ENCODE peak calls at places on chromosomes 2 and 18, in six cellular contexts. N is K562, P is A549, L is GM12878, J is HepG2, E is IMR-90. O is an unnamed sample.
A peak's percentile ranks its signal among the peaks of the same experiment; 100 is the strongest.

GRCh38 chr2:30235008-30235655 is 3.8 kb downstream of the LBH start:
- DNase-seq in N (no peak), P (no peak), J (no peak), L (no peak), E (peak; percentile 60), O (no peak)

GRCh38 chr2:28958689-28959088 is 22.4 kb upstream of the TOGARAM2 start:
- DNase-seq in L (peak; percentile 25), J (peak; percentile 70), N (peak; percentile 45), P (peak; percentile 77), E (peak; percentile 74), O (peak; percentile 73)

GRCh38 chr2:228657807-228658402 is 476.4 kb upstream of the SPHKAP start:
- DNase-seq in L (peak; percentile 3), P (peak; percentile 48), N (no peak), E (peak; percentile 46), J (peak; percentile 19), O (no peak)

GRCh38 chr2:121087117-121087516 is 197.9 kb downstream of the TFCP2L1 start:
- DNase-seq in L (no peak), N (no peak), P (no peak), E (no peak), J (no peak), O (no peak)

GRCh38 chr2:240736281-240737250 is 44.9 kb downstream of the AQP12A start:
- DNase-seq in N (no peak), J (no peak), L (no peak), E (no peak), P (no peak), O (no peak)

GRCh38 chr2:196234672-196235071 is 63.3 kb upstream of the STK17B start:
- DNase-seq in N (no peak), P (no peak), L (peak; percentile 47), J (no peak), E (peak; percentile 76), O (no peak)

GRCh38 chr2:191496838-191497237 is 181.1 kb upstream of the NABP1 start:
- DNase-seq in N (no peak), P (no peak), J (no peak), L (no peak), E (no peak), O (no peak)

GRCh38 chr2:240893363-240893828 is 2.6 kb downstream of the MAB21L4 start:
- DNase-seq in N (no peak), E (peak; percentile 36), P (no peak), J (no peak), L (no peak), O (no peak)

GRCh38 chr2:226701052-226701451 is 98.6 kb downstream of the IRS1 start:
- DNase-seq in J (no peak), L (no peak), P (no peak), N (no peak), E (peak; percentile 98), O (no peak)

GRCh38 chr18:78494204-78494603 is 485.4 kb upstream of the SALL3 start:
- DNase-seq in N (no peak), E (no peak), P (no peak), L (no peak), J (no peak), O (no peak)

GRCh38 chr2:46032996-46033395 is 264.2 kb upstream of the EPAS1 start:
- DNase-seq in J (peak; percentile 70), E (no peak), N (no peak), L (no peak), P (peak; percentile 88), O (no peak)

GRCh38 chr2:22536131-22536530 is 848.8 kb upstream of the KLHL29 start:
- DNase-seq in P (peak; percentile 5), N (no peak), E (no peak), J (no peak), L (no peak), O (no peak)

GRCh38 chr2:188598551-188598950 is 306.9 kb downstream of the GULP1 start:
- DNase-seq in N (no peak), E (no peak), L (no peak), J (peak; percentile 51), P (peak; percentile 48), O (no peak)

GRCh38 chr2:74045454-74045853 is 60.7 kb downstream of the TET3 start:
- DNase-seq in L (no peak), J (no peak), E (peak; percentile 66), P (no peak), N (no peak), O (no peak)

GRCh38 chr2:215447673-215448081 is 11.8 kb upstream of the FN1 start:
- DNase-seq in E (no peak), L (no peak), P (no peak), N (no peak), J (no peak), O (no peak)

GRCh38 chr18:36729197-36729596 is 99.6 kb downstream of the TPGS2 start:
- DNase-seq in L (no peak), N (no peak), E (no peak), J (no peak), P (no peak), O (no peak)

GRCh38 chr2:223545406-223545805 is 56.8 kb downstream of the SCG2 start:
- DNase-seq in E (no peak), N (no peak), P (no peak), L (no peak), J (no peak), O (no peak)

GRCh38 chr2:202018950-202019349 is 14.7 kb upstream of the FZD7 start:
- DNase-seq in E (peak; percentile 67), J (no peak), N (no peak), L (no peak), P (no peak), O (no peak)

GRCh38 chr2:231526341-231527090 is 3.7 kb downstream of the NMUR1 start:
- DNase-seq in J (no peak), P (no peak), E (no peak), N (no peak), L (no peak), O (no peak)

GRCh38 chr18:57437782-57438668 is 2.9 kb downstream of the ONECUT2 start:
- DNase-seq in J (peak; percentile 75), L (no peak), N (no peak), P (peak; percentile 82), E (peak; percentile 26), O (peak; percentile 65)

GRCh38 chr2:177296047-177296446 is 31.5 kb upstream of the NFE2L2 start:
- DNase-seq in J (peak; percentile 36), E (peak; percentile 31), N (no peak), P (peak; percentile 32), L (no peak), O (no peak)

GRCh38 chr2:11598228-11598731 is 64.4 kb downstream of the GREB1 start:
- DNase-seq in E (no peak), N (no peak), L (no peak), J (no peak), P (no peak), O (no peak)

GRCh38 chr18:68172842-68173549 is 541.9 kb downstream of the TMX3 start:
- DNase-seq in P (peak; percentile 21), J (peak; percentile 27), L (no peak), N (no peak), E (no peak), O (no peak)

GRCh38 chr2:86807462-86808275 is 17.0 kb upstream of the CD8A start:
- DNase-seq in J (peak; percentile 56), E (no peak), L (no peak), N (no peak), P (peak; percentile 90), O (peak; percentile 65)

GRCh38 chr2:27051902-27052645 is 606 bp downstream of the AGBL5 start:
- DNase-seq in L (no peak), P (peak; percentile 24), J (no peak), E (no peak), N (no peak), O (peak; percentile 16)

GRCh38 chr2:27053321-27053720 is 1.9 kb downstream of the AGBL5 start:
- DNase-seq in N (no peak), E (no peak), P (no peak), L (no peak), J (no peak), O (no peak)

GRCh38 chr2:27050281-27050995 is 1.0 kb upstream of the AGBL5 start:
- DNase-seq in E (peak; percentile 98), N (peak; percentile 64), P (peak; percentile 97), L (peak; percentile 99), J (peak; percentile 93), O (peak; percentile 82)

GRCh38 chr2:27050996-27051901 is at the start of gene AGBL5:
- DNase-seq in P (peak; percentile 98), E (peak; percentile 90), J (peak; percentile 94), N (peak; percentile 100), L (peak; percentile 97), O (peak; percentile 93)

GRCh38 chr2:27049422-27050280 is 1.8 kb upstream of the AGBL5 start:
- DNase-seq in J (no peak), L (no peak), E (no peak), P (no peak), N (no peak), O (peak; percentile 47)
- TF ChIP-seq BHLHE40 in J (no peak), L (peak; percentile 89), E (no peak), P (no peak), N (no peak), O (no peak)

DNA sequence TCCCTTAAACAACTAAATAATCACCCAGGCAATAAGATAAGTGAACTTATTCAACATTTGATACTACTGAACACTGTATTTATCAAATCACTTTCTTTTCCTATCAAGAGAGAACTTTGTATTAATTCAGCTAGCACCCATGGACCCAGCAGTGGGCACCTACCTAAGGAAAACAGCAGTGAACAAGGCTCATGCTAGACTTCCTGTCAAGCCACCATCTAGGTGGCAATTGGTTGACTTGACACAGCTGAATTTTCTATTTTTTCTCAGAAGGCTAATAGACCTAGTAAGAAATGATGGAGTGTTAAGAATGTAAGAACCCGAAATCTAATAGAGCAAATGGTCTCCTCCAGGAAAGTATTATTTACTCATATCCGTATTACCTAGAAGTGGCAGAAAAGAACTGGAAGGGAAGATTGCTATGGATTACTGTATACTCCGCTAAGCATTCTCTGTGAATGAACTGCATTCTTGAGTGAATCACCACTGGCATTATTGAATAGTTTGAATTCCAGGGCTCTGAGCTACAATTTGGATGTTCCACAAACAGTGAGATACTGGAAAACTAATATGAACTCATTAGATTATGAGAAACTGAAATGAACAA is 988.2 kb upstream of the CDH2 start:
- DNase-seq in N (no peak), E (peak; percentile 90), J (peak; percentile 13), L (no peak), P (peak; percentile 57), O (no peak)
- TF ChIP-seq BHLHE40 in N (no peak), E (no peak), J (no peak), L (no peak), P (no peak), O (no peak)

DNA sequence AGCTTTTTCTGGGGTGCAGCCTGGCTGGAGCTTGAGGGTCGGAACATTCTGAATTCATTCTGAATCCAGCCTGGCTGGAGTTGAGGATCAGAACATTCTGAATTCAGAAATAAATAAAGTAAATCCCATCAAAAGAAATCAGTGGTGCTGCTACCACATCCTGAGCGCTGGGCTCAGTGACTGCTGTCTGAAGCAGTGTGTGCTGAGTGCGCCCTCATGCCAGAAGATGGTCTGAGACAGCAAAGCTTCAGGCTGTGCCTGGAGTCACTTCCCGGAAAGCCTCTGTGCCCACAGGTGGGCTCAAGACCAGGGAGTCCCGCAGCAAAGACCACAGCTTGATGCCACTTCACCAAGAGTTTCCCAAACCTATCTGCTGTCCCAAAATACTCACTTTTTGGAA is 187.9 kb downstream of the VAPA start:
- DNase-seq in E (no peak), P (no peak), N (no peak), J (no peak), L (no peak), O (no peak)
- TF ChIP-seq BHLHE40 in E (no peak), P (no peak), N (no peak), J (no peak), L (no peak), O (no peak)

DNA sequence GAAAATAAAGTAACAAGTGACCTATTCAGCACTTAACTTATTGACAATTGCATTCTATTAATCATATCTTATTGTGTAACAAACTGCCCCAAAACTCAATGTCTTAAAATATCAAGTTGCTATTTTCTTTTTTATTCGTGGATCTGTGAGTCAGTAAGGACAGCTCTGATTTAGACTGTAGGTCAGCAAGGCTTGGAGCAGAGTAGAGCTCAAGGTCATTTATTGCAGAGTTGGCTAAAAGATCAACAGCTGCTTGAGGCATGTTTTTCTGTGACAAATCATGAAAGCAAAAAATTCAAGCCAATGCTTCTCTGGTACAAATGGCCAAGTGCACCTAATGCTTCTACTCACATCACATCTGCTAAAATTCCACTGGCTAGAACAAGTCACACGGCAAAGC is 497.8 kb upstream of the LRATD1 start:
- DNase-seq in J (no peak), L (no peak), P (no peak), E (no peak), N (no peak), O (no peak)
- TF ChIP-seq BHLHE40 in J (no peak), L (no peak), P (no peak), E (no peak), N (no peak), O (no peak)